ENCODE peak calls at places on chromosomes 1 and 21, in four cellular contexts. J is mesenchymal stem cell, L is DND-41, Y is thoracic aorta. Q is an unnamed sample. For H3K4me1, the result is how much of the 10 kb centered on the place peaks cover.

GRCh38 chr21:21001591-21002100 is 3.4 kb downstream of the NCAM2 start:
- DNase-seq in J (no peak), L (no peak), Y (no peak), Q (no peak)

GRCh38 chr1:12143631-12144155 is 23.1 kb upstream of the TNFRSF1B start:
- DNase-seq in J (peak), L (no peak), Y (peak), Q (peak)

GRCh38 chr1:172719694-172720138 is 60.8 kb downstream of the FASLG start:
- DNase-seq in J (peak), L (no peak), Y (no peak), Q (no peak)

GRCh38 chr1:19648239-19648638 is 4.1 kb downstream of the NBL1 start:
- DNase-seq in J (no peak), L (no peak), Y (no peak), Q (no peak)

GRCh38 chr1:89624314-89624713 is 8.6 kb upstream of the LRRC8C start:
- DNase-seq in J (no peak), L (no peak), Y (no peak), Q (no peak)

GRCh38 chr1:96487961-96488360 is 233.6 kb upstream of the PTBP2 start:
- DNase-seq in J (no peak), L (no peak), Y (no peak), Q (no peak)

GRCh38 chr1:37258068-37258467 is 216.3 kb upstream of the ZC3H12A start:
- DNase-seq in J (no peak), L (no peak), Y (no peak), Q (no peak)

GRCh38 chr1:175862418-175862817 is 119.0 kb upstream of the TNR start:
- DNase-seq in J (no peak), L (no peak), Y (no peak), Q (no peak)

GRCh38 chr1:116420417-116421200 is 47.6 kb downstream of the ATP1A1 start:
- DNase-seq in J (no peak), L (peak), Y (no peak), Q (no peak)

GRCh38 chr1:30684881-30685795 is 38.2 kb downstream of the MATN1 start:
- DNase-seq in J (no peak), L (no peak), Y (no peak), Q (no peak)

GRCh38 chr1:75275107-75275506 is 140.9 kb downstream of the LHX8 start:
- DNase-seq in J (no peak), L (no peak), Y (no peak), Q (no peak)

GRCh38 chr1:106360252-106360651 is 696.2 kb upstream of the PRMT6 start:
- DNase-seq in J (no peak), L (no peak), Y (no peak), Q (no peak)

GRCh38 chr1:228794173-228794572 is 58.9 kb downstream of the RHOU start:
- DNase-seq in J (no peak), L (peak), Y (no peak), Q (no peak)

GRCh38 chr1:152110860-152111514 is 4.3 kb downstream of the TCHH start:
- DNase-seq in J (no peak), L (no peak), Y (no peak), Q (peak)

GRCh38 chr21:39348040-39348354 is 891 bp downstream of the HMGN1 start:
- DNase-seq in J (no peak), L (no peak), Y (no peak), Q (no peak)

GRCh38 chr1:163166886-163167555 is 35.7 kb downstream of the RGS5 start:
- DNase-seq in J (peak), L (no peak), Y (no peak), Q (peak)

GRCh38 chr1:83822206-83822605 is 176.7 kb downstream of the TTLL7 start:
- DNase-seq in J (peak), L (no peak), Y (no peak), Q (no peak)

GRCh38 chr1:7293702-7294630 is 477.1 kb upstream of the VAMP3 start:
- DNase-seq in J (no peak), L (no peak), Y (no peak), Q (no peak)

GRCh38 chr1:154497026-154497806 is 4.8 kb upstream of the TDRD10 start:
- DNase-seq in J (peak), L (no peak), Y (no peak), Q (no peak)

GRCh38 chr21:34630536-34631143 is 15.7 kb upstream of the RCAN1 start:
- DNase-seq in J (peak), L (peak), Y (no peak), Q (no peak)

GRCh38 chr1:38213720-38214367 is 167.3 kb upstream of the POU3F1 start:
- DNase-seq in J (no peak), L (no peak), Y (no peak), Q (no peak)

GRCh38 chr1:210362526-210362925 is 33.8 kb downstream of the HHAT start:
- DNase-seq in J (peak), L (no peak), Y (no peak), Q (no peak)

GRCh38 chr1:47650205-47650604 is 212.4 kb downstream of the FOXD2 start:
- DNase-seq in J (peak), L (no peak), Y (no peak), Q (peak)

GRCh38 chr1:109307363-109308021 is 681 bp upstream of the MYBPHL start:
- DNase-seq in J (peak), L (no peak), Y (no peak), Q (no peak)

GRCh38 chr1:225998560-225999226 is 450 bp downstream of the SDE2 start:
- DNase-seq in J (peak), L (no peak), Y (no peak), Q (no peak)

GRCh38 chr1:34611571-34611970 is 143.3 kb upstream of the GJB5 start:
- DNase-seq in J (no peak), L (no peak), Y (no peak), Q (no peak)

GRCh38 chr1:241817331-241817792 is 30.6 kb upstream of the EXO1 start:
- DNase-seq in J (peak), L (no peak), Y (no peak), Q (peak)

GRCh38 chr1:81305997-81306452 is 494.7 kb upstream of the ADGRL2 start:
- DNase-seq in J (peak), L (no peak), Y (no peak), Q (peak)

GRCh38 chr1:55965981-55966461 is 613.3 kb downstream of the PLPP3 start:
- DNase-seq in J (no peak), L (no peak), Y (no peak), Q (no peak)

GRCh38 chr1:213852107-213852506 is 135.7 kb upstream of the PROX1 start:
- DNase-seq in J (no peak), L (peak), Y (no peak), Q (no peak)

GRCh38 chr1:76867342-76868130 is at the start of gene ST6GALNAC5:
- DNase-seq in J (peak), L (no peak), Y (no peak), Q (peak)

GRCh38 chr1:111593403-111594127 is 26.0 kb upstream of the RAP1A start:
- DNase-seq in J (no peak), L (no peak), Y (no peak), Q (no peak)

GRCh38 chr1:109251277-109252166 is 2.2 kb downstream of the CELSR2 start:
- DNase-seq in J (no peak), L (no peak), Y (no peak), Q (peak)

GRCh38 chr1:39981957-39982356 is 27.0 kb downstream of the MFSD2A start:
- DNase-seq in J (peak), L (no peak), Y (no peak), Q (peak)

GRCh38 chr1:38773483-38773882 is 86.1 kb downstream of the RRAGC start:
- DNase-seq in J (no peak), L (no peak), Y (no peak), Q (no peak)

GRCh38 chr1:18155881-18156385 is 48.3 kb downstream of the IGSF21 start:
- DNase-seq in J (no peak), L (no peak), Y (no peak), Q (no peak)

GRCh38 chr21:38852278-38852677 is 46.5 kb downstream of the ETS2 start:
- DNase-seq in J (no peak), L (no peak), Y (no peak), Q (no peak)

DNA sequence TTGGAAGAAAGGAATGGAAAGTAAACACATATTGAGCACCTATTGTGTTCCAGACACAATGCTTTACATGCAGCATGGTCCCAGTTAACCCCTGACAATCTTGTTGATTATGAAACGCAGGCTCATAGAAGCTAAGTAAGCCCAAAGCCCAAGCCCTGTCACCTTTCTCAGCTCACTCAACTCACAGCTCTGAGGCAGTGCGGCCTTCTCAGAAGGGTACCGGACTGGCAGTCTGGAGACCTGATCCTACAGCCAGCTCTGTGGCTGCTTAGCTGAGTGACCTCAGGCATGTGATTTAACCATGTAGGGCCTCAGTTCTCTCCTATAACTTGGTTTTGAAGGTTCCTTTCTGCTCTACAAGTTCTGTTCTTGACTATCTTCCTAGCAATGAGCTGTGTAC is 464 bp upstream of the RNASEL start:
- DNase-seq in J (no peak), L (no peak), Y (no peak), Q (no peak)
- H3K4me1 ChIP-seq in J (under half), L (under half), Y (under half), Q (under half)

GRCh38 chr1:203511513-203511912 is 17.6 kb downstream of the OPTC start:
- DNase-seq in J (no peak), L (no peak), Y (no peak), Q (no peak)
- H3K4me1 ChIP-seq in J (under half), L (under half), Y (under half), Q (half or more)

GRCh38 chr1:91015358-91015780 is 6.5 kb downstream of the ZNF644 start:
- DNase-seq in J (no peak), L (no peak), Y (no peak), Q (no peak)

GRCh38 chr1:91013302-91013701 is 8.5 kb downstream of the ZNF644 start:
- DNase-seq in J (no peak), L (no peak), Y (no peak), Q (no peak)

GRCh38 chr1:91012196-91012595 is 9.6 kb downstream of the ZNF644 start:
- DNase-seq in J (no peak), L (no peak), Y (no peak), Q (no peak)

GRCh38 chr1:91015794-91016550 is 5.9 kb downstream of the ZNF644 start:
- DNase-seq in J (no peak), L (no peak), Y (no peak), Q (no peak)

GRCh38 chr1:91014475-91014874 is 7.4 kb downstream of the ZNF644 start:
- DNase-seq in J (no peak), L (no peak), Y (no peak), Q (no peak)
- H3K4me1 ChIP-seq in J (under half), L (under half), Y (under half), Q (under half)

DNA sequence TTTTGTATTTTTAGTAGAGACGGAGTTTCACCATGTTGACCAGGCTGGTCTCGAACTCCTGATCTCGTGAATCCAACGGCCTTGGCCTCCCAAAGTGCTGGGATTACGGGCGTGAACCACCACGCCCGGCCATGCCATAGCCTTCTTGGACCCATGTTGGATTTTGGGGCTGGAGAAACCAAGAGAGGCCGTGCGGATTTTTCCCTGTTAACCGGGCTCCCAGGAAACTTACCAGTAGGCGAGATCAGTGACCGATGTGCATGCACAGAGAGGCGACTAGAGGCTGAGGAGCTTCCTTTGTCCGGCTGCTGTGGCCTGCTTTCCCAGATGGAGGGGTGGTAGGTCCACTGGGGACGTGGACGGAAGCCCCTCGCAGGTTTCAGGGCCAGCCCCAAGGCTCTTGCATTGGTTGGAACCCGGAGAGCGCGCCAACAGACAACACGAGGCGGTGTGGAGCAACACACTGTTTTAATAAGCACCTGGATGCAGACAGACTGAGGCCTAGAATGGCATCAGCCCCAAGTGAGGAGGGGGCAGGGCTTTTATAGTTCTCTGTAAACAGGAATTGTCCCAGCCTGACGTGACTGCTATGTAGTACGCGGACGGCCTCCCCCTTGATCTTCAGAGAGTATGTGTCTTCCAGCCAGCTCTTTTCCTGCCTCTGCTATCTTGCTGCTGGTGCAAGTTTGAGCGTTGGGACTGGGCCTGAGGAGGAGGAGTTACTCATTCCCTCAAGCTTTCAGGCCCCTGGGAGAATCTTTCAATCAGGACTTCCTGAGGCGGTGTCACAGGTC is at the start of gene ERVH48-1:
- DNase-seq in J (peak), L (peak), Y (no peak), Q (no peak)
- H3K4me1 ChIP-seq in J (under half), L (under half), Y (under half), Q (under half)

Q was measured in SJSA1.